ENCODE peak calls at places on chromosomes 6 and 20, in eight cellular contexts. One of them, this sample, is unnamed.

GRCh38 chr6:119078449-119079287 is at the start of gene FAM184A:
- DNase-seq in Caco-2: peak; percentile 74
- DNase-seq in tibial artery: peak; percentile 74
- DNase-seq in T-helper 1 cell: peak; percentile 76
- DNase-seq in effector memory CD4-positive, alpha-beta T cell: peak; percentile 70
- DNase-seq in upper lobe of right lung: peak; percentile 87
- DNase-seq in activated CD4-positive, alpha-beta T cell treated with anti-CD3 and anti-CD28 coated beads for 1 hour: peak; percentile 60
- DNase-seq in HepG2: peak; percentile 55
- DNase-seq in this sample: peak; percentile 86

GRCh38 chr20:45061244-45061643 is 39.7 kb downstream of the KCNS1 start:
- DNase-seq in Caco-2: no peak
- DNase-seq in tibial artery: no peak
- DNase-seq in T-helper 1 cell: no peak
- DNase-seq in effector memory CD4-positive, alpha-beta T cell: no peak
- DNase-seq in upper lobe of right lung: no peak
- DNase-seq in activated CD4-positive, alpha-beta T cell treated with anti-CD3 and anti-CD28 coated beads for 1 hour: no peak
- DNase-seq in HepG2: no peak
- DNase-seq in this sample: no peak

GRCh38 chr20:10978019-10978702 is 304.4 kb upstream of the JAG1 start:
- DNase-seq in Caco-2: no peak
- DNase-seq in tibial artery: no peak
- DNase-seq in T-helper 1 cell: no peak
- DNase-seq in effector memory CD4-positive, alpha-beta T cell: no peak
- DNase-seq in upper lobe of right lung: no peak
- DNase-seq in activated CD4-positive, alpha-beta T cell treated with anti-CD3 and anti-CD28 coated beads for 1 hour: no peak
- DNase-seq in HepG2: no peak
- DNase-seq in this sample: no peak

GRCh38 chr20:31719644-31720485 is 2.8 kb downstream of the BCL2L1 start:
- DNase-seq in Caco-2: peak; percentile 100
- DNase-seq in tibial artery: peak; percentile 72
- DNase-seq in T-helper 1 cell: no peak
- DNase-seq in effector memory CD4-positive, alpha-beta T cell: no peak
- DNase-seq in upper lobe of right lung: no peak
- DNase-seq in activated CD4-positive, alpha-beta T cell treated with anti-CD3 and anti-CD28 coated beads for 1 hour: no peak
- DNase-seq in HepG2: peak; percentile 99
- DNase-seq in this sample: no peak

GRCh38 chr6:137102050-137102848 is 57.5 kb upstream of the IL20RA start:
- DNase-seq in Caco-2: no peak
- DNase-seq in tibial artery: no peak
- DNase-seq in T-helper 1 cell: no peak
- DNase-seq in effector memory CD4-positive, alpha-beta T cell: no peak
- DNase-seq in upper lobe of right lung: no peak
- DNase-seq in activated CD4-positive, alpha-beta T cell treated with anti-CD3 and anti-CD28 coated beads for 1 hour: no peak
- DNase-seq in HepG2: no peak
- DNase-seq in this sample: no peak

GRCh38 chr6:86192123-86192522 is 549.4 kb upstream of the SYNCRIP start:
- DNase-seq in Caco-2: no peak
- DNase-seq in tibial artery: no peak
- DNase-seq in T-helper 1 cell: no peak
- DNase-seq in effector memory CD4-positive, alpha-beta T cell: no peak
- DNase-seq in upper lobe of right lung: no peak
- DNase-seq in activated CD4-positive, alpha-beta T cell treated with anti-CD3 and anti-CD28 coated beads for 1 hour: no peak
- DNase-seq in HepG2: peak; percentile 11
- DNase-seq in this sample: no peak

GRCh38 chr6:107075951-107076381 is 39.3 kb downstream of the BEND3 start:
- DNase-seq in Caco-2: no peak
- DNase-seq in tibial artery: no peak
- DNase-seq in T-helper 1 cell: no peak
- DNase-seq in effector memory CD4-positive, alpha-beta T cell: no peak
- DNase-seq in upper lobe of right lung: no peak
- DNase-seq in activated CD4-positive, alpha-beta T cell treated with anti-CD3 and anti-CD28 coated beads for 1 hour: no peak
- DNase-seq in HepG2: no peak
- DNase-seq in this sample: peak; percentile 29

GRCh38 chr6:114040871-114041270 is 69.9 kb upstream of the HDAC2 start:
- DNase-seq in Caco-2: no peak
- DNase-seq in tibial artery: no peak
- DNase-seq in T-helper 1 cell: no peak
- DNase-seq in effector memory CD4-positive, alpha-beta T cell: no peak
- DNase-seq in upper lobe of right lung: no peak
- DNase-seq in activated CD4-positive, alpha-beta T cell treated with anti-CD3 and anti-CD28 coated beads for 1 hour: no peak
- DNase-seq in HepG2: no peak
- DNase-seq in this sample: no peak

GRCh38 chr6:128065072-128065471 is 164.2 kb upstream of the THEMIS start:
- DNase-seq in Caco-2: no peak
- DNase-seq in tibial artery: no peak
- DNase-seq in T-helper 1 cell: no peak
- DNase-seq in effector memory CD4-positive, alpha-beta T cell: no peak
- DNase-seq in upper lobe of right lung: no peak
- DNase-seq in activated CD4-positive, alpha-beta T cell treated with anti-CD3 and anti-CD28 coated beads for 1 hour: no peak
- DNase-seq in HepG2: no peak
- DNase-seq in this sample: no peak

GRCh38 chr20:58293453-58293852 is 16.1 kb upstream of the RAB22A start:
- DNase-seq in Caco-2: peak; percentile 83
- DNase-seq in tibial artery: no peak
- DNase-seq in T-helper 1 cell: no peak
- DNase-seq in effector memory CD4-positive, alpha-beta T cell: no peak
- DNase-seq in upper lobe of right lung: no peak
- DNase-seq in activated CD4-positive, alpha-beta T cell treated with anti-CD3 and anti-CD28 coated beads for 1 hour: no peak
- DNase-seq in HepG2: peak; percentile 28
- DNase-seq in this sample: no peak

GRCh38 chr6:110549277-110549676 is 72.9 kb upstream of the SLC22A16 start:
- DNase-seq in Caco-2: no peak
- DNase-seq in tibial artery: no peak
- DNase-seq in T-helper 1 cell: no peak
- DNase-seq in effector memory CD4-positive, alpha-beta T cell: no peak
- DNase-seq in upper lobe of right lung: no peak
- DNase-seq in activated CD4-positive, alpha-beta T cell treated with anti-CD3 and anti-CD28 coated beads for 1 hour: no peak
- DNase-seq in HepG2: no peak
- DNase-seq in this sample: no peak

GRCh38 chr6:2623348-2623747 is 127.4 kb downstream of the MYLK4 start:
- DNase-seq in Caco-2: no peak
- DNase-seq in tibial artery: peak; percentile 82
- DNase-seq in T-helper 1 cell: no peak
- DNase-seq in effector memory CD4-positive, alpha-beta T cell: no peak
- DNase-seq in upper lobe of right lung: no peak
- DNase-seq in activated CD4-positive, alpha-beta T cell treated with anti-CD3 and anti-CD28 coated beads for 1 hour: no peak
- DNase-seq in HepG2: no peak
- DNase-seq in this sample: no peak

GRCh38 chr6:152503541-152503940 is 133.6 kb downstream of the SYNE1 start:
- DNase-seq in Caco-2: no peak
- DNase-seq in tibial artery: no peak
- DNase-seq in T-helper 1 cell: no peak
- DNase-seq in effector memory CD4-positive, alpha-beta T cell: no peak
- DNase-seq in upper lobe of right lung: no peak
- DNase-seq in activated CD4-positive, alpha-beta T cell treated with anti-CD3 and anti-CD28 coated beads for 1 hour: no peak
- DNase-seq in HepG2: no peak
- DNase-seq in this sample: no peak

GRCh38 chr20:44728835-44729342 is 13.7 kb downstream of the CCN5 start:
- DNase-seq in Caco-2: no peak
- DNase-seq in tibial artery: peak; percentile 96
- DNase-seq in T-helper 1 cell: no peak
- DNase-seq in effector memory CD4-positive, alpha-beta T cell: no peak
- DNase-seq in upper lobe of right lung: peak; percentile 88
- DNase-seq in activated CD4-positive, alpha-beta T cell treated with anti-CD3 and anti-CD28 coated beads for 1 hour: no peak
- DNase-seq in HepG2: no peak
- DNase-seq in this sample: peak; percentile 86

This sample was measured in posterior vena cava.